ENCODE peak calls at places on chromosomes 11 and 22, in four cellular contexts. One of them, this sample, is unnamed.

GRCh38 chr11:97557399-97557798 is 1167.6 kb downstream of the JRKL start:
- DNase-seq in NCI-H1436 treated with DMSO at 0.1 percent for 48 hours: no peak
- DNase-seq in uterus: no peak
- DNase-seq in NCI-H1105: no peak
- DNase-seq in this sample: no peak

GRCh38 chr11:85759915-85760314 is 51.0 kb downstream of the SYTL2 start:
- DNase-seq in NCI-H1436 treated with DMSO at 0.1 percent for 48 hours: no peak
- DNase-seq in uterus: no peak
- DNase-seq in NCI-H1105: no peak
- DNase-seq in this sample: peak; percentile 87

GRCh38 chr11:82775736-82776346 is 42.2 kb upstream of the FAM181B start:
- DNase-seq in NCI-H1436 treated with DMSO at 0.1 percent for 48 hours: no peak
- DNase-seq in uterus: no peak
- DNase-seq in NCI-H1105: no peak
- DNase-seq in this sample: peak; percentile 79

GRCh38 chr11:62694455-62695167 is 5.3 kb upstream of the LRRN4CL start:
- DNase-seq in NCI-H1436 treated with DMSO at 0.1 percent for 48 hours: no peak
- DNase-seq in uterus: peak; percentile 86
- DNase-seq in NCI-H1105: peak; percentile 57
- DNase-seq in this sample: peak; percentile 77

GRCh38 chr22:28440517-28441366 is 238.9 kb downstream of the TTC28 start:
- DNase-seq in NCI-H1436 treated with DMSO at 0.1 percent for 48 hours: no peak
- DNase-seq in uterus: no peak
- DNase-seq in NCI-H1105: no peak
- DNase-seq in this sample: peak; percentile 23

GRCh38 chr11:45928535-45929215 is 6.2 kb downstream of the LARGE2 start:
- DNase-seq in NCI-H1436 treated with DMSO at 0.1 percent for 48 hours: no peak
- DNase-seq in uterus: no peak
- DNase-seq in NCI-H1105: no peak
- DNase-seq in this sample: no peak

GRCh38 chr22:49761836-49762235 is 65.8 kb downstream of the BRD1 start:
- DNase-seq in NCI-H1436 treated with DMSO at 0.1 percent for 48 hours: no peak
- DNase-seq in uterus: no peak
- DNase-seq in NCI-H1105: no peak
- DNase-seq in this sample: no peak

GRCh38 chr11:19087658-19088057 is 27.1 kb upstream of the MRGPRX2 start:
- DNase-seq in NCI-H1436 treated with DMSO at 0.1 percent for 48 hours: no peak
- DNase-seq in uterus: no peak
- DNase-seq in NCI-H1105: no peak
- DNase-seq in this sample: peak; percentile 94

GRCh38 chr11:119166368-119167076 is 2.0 kb upstream of the NLRX1 start:
- DNase-seq in NCI-H1436 treated with DMSO at 0.1 percent for 48 hours: no peak
- DNase-seq in uterus: no peak
- DNase-seq in NCI-H1105: no peak
- DNase-seq in this sample: peak; percentile 68

GRCh38 chr11:134337051-134337450 is 5.3 kb downstream of the GLB1L2 start:
- DNase-seq in NCI-H1436 treated with DMSO at 0.1 percent for 48 hours: no peak
- DNase-seq in uterus: no peak
- DNase-seq in NCI-H1105: no peak
- DNase-seq in this sample: no peak

GRCh38 chr22:46587492-46588278 is 32.5 kb upstream of the GRAMD4 start:
- DNase-seq in NCI-H1436 treated with DMSO at 0.1 percent for 48 hours: no peak
- DNase-seq in uterus: no peak
- DNase-seq in NCI-H1105: peak; percentile 26
- DNase-seq in this sample: no peak

This sample was measured in EL.